ENCODE peak calls at places on chromosome 12, in nine cellular contexts. V is AG04450; P is choroid plexus epithelial cell; Z is progenitor cell of endocrine pancreas; O is CD8-positive, alpha-beta T cell; W is breast epithelium; J is uterus; F is brain microvascular endothelial cell; A is astrocyte of the spinal cord. X is an unnamed sample.

GRCh38 chr12:104213952-104214351 is 1.6 kb upstream of the TXNRD1 start:
- DNase-seq in V (peak), P (peak), Z (no peak), O (no peak), W (no peak), J (no peak), F (peak), A (peak), X (no peak)

GRCh38 chr12:5428332-5429221 is 3.3 kb upstream of the NTF3 start:
- DNase-seq in V (no peak), P (peak), Z (no peak), O (no peak), W (no peak), J (no peak), F (peak), A (no peak), X (no peak)

GRCh38 chr12:47943492-47944359 is 19.7 kb upstream of the TMEM106C start:
- DNase-seq in V (no peak), P (no peak), Z (no peak), O (no peak), W (peak), J (no peak), F (no peak), A (no peak), X (no peak)

GRCh38 chr12:131171029-131171428 is 217.3 kb downstream of the ADGRD1 start:
- DNase-seq in V (no peak), P (no peak), Z (no peak), O (no peak), W (no peak), J (no peak), F (no peak), A (no peak), X (no peak)

GRCh38 chr12:76260390-76260748 is 87.8 kb downstream of the BBS10 start:
- DNase-seq in V (no peak), P (peak), Z (no peak), O (no peak), W (no peak), J (no peak), F (no peak), A (no peak), X (no peak)

GRCh38 chr12:20150835-20151234 is 217.5 kb upstream of the PDE3A start:
- DNase-seq in V (no peak), P (no peak), Z (no peak), O (no peak), W (no peak), J (no peak), F (no peak), A (no peak), X (no peak)

GRCh38 chr12:130705174-130705880 is 10.8 kb downstream of the RIMBP2 start:
- DNase-seq in V (no peak), P (no peak), Z (no peak), O (no peak), W (no peak), J (no peak), F (no peak), A (no peak), X (no peak)

GRCh38 chr12:13165578-13166120 is 30.9 kb upstream of the EMP1 start:
- DNase-seq in V (no peak), P (peak), Z (no peak), O (peak), W (peak), J (peak), F (peak), A (peak), X (no peak)

GRCh38 chr12:111180830-111181726 is 187.8 kb downstream of the PHETA1 start:
- DNase-seq in V (no peak), P (peak), Z (no peak), O (no peak), W (no peak), J (peak), F (no peak), A (no peak), X (peak)

GRCh38 chr12:12881495-12881894 is 9.9 kb upstream of the GPRC5A start:
- DNase-seq in V (no peak), P (peak), Z (no peak), O (no peak), W (no peak), J (no peak), F (no peak), A (peak), X (no peak)

GRCh38 chr12:24270965-24271364 is 321.5 kb upstream of the SOX5 start:
- DNase-seq in V (no peak), P (no peak), Z (no peak), O (no peak), W (no peak), J (no peak), F (no peak), A (no peak), X (no peak)

GRCh38 chr12:66365718-66366485 is 63.6 kb downstream of the HELB start:
- DNase-seq in V (no peak), P (peak), Z (no peak), O (no peak), W (no peak), J (no peak), F (peak), A (no peak), X (no peak)

GRCh38 chr12:40106655-40107054 is 774 bp upstream of the SLC2A13 start:
- DNase-seq in V (no peak), P (peak), Z (no peak), O (no peak), W (no peak), J (no peak), F (no peak), A (no peak), X (no peak)

GRCh38 chr12:3081886-3082285 is 4.7 kb downstream of the TSPAN9 start:
- DNase-seq in V (no peak), P (no peak), Z (no peak), O (no peak), W (no peak), J (no peak), F (no peak), A (no peak), X (no peak)

GRCh38 chr12:59874781-59875180 is 279.0 kb downstream of the SLC16A7 start:
- DNase-seq in V (no peak), P (peak), Z (no peak), O (no peak), W (no peak), J (no peak), F (no peak), A (no peak), X (no peak)

GRCh38 chr12:32595251-32595650 is 83.8 kb upstream of the DNM1L start:
- DNase-seq in V (peak), P (peak), Z (no peak), O (no peak), W (no peak), J (no peak), F (peak), A (peak), X (no peak)

GRCh38 chr12:98939350-98939749 is 294.3 kb downstream of the APAF1 start:
- DNase-seq in V (no peak), P (peak), Z (no peak), O (no peak), W (no peak), J (no peak), F (peak), A (peak), X (no peak)
- TF ChIP-seq CTCF in V (peak), P (peak), Z (peak), O (no peak), W (no peak), J (no peak), F (peak), A (peak), X (no peak)

GRCh38 chr12:9319044-9319841 is 111.0 kb upstream of the PZP start:
- DNase-seq in V (no peak), P (no peak), Z (no peak), O (no peak), W (no peak), J (no peak), F (no peak), A (no peak), X (no peak)
- TF ChIP-seq CTCF in V (no peak), P (no peak), Z (no peak), O (no peak), W (no peak), J (no peak), F (peak), A (peak), X (no peak)

GRCh38 chr12:45587877-45588530 is 141.5 kb upstream of the ARID2 start:
- DNase-seq in V (no peak), P (no peak), Z (no peak), O (no peak), W (no peak), J (no peak), F (no peak), A (no peak), X (no peak)
- TF ChIP-seq CTCF in V (no peak), P (no peak), Z (no peak), O (no peak), W (no peak), J (no peak), F (peak), A (no peak), X (no peak)

DNA sequence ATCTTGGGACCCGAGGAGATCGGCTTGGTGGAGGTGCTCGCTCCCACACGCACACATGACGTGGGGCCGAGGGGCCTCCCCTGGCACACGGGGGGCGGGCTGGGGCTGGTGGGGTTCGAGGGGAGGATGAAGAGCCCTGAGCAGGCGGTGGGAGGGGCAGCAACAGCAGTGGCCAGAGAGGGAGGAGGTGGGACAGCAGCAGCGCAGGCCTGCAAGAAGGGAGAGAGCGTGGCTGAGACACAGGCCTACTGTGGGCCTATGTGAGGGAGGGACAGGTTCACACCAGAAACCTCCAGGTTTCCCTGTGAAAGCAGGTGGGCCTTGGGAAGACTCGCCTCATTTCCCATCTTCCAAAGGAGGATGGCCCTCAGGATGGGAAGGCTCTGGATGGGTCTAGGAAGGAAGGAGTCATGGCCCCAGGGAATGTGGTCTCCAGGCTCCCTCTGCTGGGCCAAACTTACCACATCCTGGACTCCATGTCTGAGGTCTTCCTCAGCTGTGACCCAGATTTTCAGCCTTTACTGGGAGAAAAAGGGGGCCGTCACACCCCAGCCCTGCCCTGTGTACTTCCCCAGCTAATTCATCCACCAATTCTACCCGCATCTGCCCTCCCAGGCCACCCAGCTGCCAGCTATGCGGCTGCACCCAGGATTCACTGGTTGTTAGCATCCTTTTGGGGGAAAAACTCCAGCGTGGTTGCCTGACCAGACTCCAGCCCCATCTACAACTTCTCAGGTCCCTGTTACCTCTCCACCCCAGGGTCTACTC is 2.8 kb downstream of the PIANP start:
- DNase-seq in V (peak), P (peak), Z (no peak), O (no peak), W (no peak), J (no peak), F (peak), A (peak), X (no peak)
- TF ChIP-seq CTCF in V (peak), P (peak), Z (peak), O (no peak), W (no peak), J (no peak), F (peak), A (peak), X (no peak)

GRCh38 chr12:78002878-78003277 is 172.2 kb downstream of the NAV3 start:
- DNase-seq in V (no peak), P (peak), Z (no peak), O (no peak), W (no peak), J (no peak), F (no peak), A (no peak), X (no peak)
- TF ChIP-seq CTCF in V (no peak), P (peak), Z (no peak), O (no peak), W (no peak), J (peak), F (no peak), A (no peak), X (no peak)

DNA sequence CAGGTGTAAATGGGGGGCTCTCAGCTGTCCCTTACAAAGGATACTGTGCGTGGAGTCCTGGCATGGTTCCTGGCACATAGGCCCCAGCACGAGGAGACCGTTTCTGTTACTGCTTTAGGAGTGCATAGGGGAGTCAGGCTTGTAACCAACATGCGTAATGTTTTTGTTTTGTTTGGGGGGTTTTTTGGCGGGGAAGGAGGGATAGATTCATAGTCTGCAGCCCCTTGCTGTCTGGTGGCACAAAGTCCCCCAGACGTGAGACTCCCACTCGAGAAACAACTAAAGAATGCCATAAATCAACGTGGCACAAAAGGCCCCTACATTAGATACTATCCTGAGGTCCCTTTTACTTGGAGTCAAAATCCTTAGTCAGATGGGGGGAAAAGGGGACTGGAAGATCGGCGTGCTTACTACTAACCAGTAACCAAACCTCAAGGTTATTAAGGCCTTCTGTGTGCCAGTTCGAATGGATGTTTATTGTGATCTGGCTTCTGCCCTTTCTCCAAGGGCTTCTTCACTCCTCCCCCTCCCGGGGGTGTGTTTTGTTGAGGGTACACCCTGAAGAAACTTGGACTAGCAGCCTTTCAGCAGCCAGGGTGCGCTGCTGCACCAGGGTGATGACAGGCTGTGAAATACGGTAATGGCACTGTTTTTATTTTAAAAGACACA is 873 bp downstream of the ISCU start:
- DNase-seq in V (peak), P (peak), Z (peak), O (peak), W (peak), J (peak), F (peak), A (peak), X (peak)
- TF ChIP-seq CTCF in V (peak), P (peak), Z (peak), O (peak), W (peak), J (peak), F (peak), A (peak), X (peak)

GRCh38 chr12:53196486-53196885 is 10.6 kb downstream of the ITGB7 start:
- DNase-seq in V (no peak), P (no peak), Z (no peak), O (no peak), W (peak), J (no peak), F (no peak), A (no peak), X (no peak)
- TF ChIP-seq CTCF in V (no peak), P (no peak), Z (no peak), O (no peak), W (no peak), J (no peak), F (no peak), A (no peak), X (no peak)

GRCh38 chr12:55797068-55797467 is 20.5 kb downstream of the SARNP start:
- DNase-seq in V (no peak), P (peak), Z (no peak), O (no peak), W (no peak), J (peak), F (peak), A (peak), X (no peak)
- TF ChIP-seq CTCF in V (peak), P (peak), Z (peak), O (no peak), W (no peak), J (peak), F (peak), A (peak), X (peak)

DNA sequence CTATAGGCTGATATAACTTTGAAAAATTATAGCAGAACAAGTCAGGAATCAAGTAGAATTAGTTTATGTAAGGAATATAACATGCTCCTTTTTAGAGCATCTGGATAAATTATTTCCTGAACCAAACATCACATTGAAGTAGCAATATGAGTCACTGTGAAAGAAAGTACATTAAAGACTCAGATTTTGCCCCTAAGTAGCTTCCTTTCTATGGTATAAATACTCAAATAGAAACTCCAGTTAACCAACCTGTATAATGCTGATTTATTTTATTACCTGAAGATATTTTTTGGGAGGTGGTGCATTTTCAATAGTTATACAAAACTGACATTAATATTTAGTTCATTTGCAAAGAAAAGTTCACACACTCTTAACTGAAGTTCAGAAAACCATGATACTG is 312.1 kb downstream of the ITPR2 start:
- DNase-seq in V (no peak), P (no peak), Z (no peak), O (no peak), W (no peak), J (no peak), F (no peak), A (no peak), X (no peak)
- TF ChIP-seq CTCF in V (no peak), P (no peak), Z (no peak), O (no peak), W (no peak), J (no peak), F (no peak), A (no peak), X (no peak)

DNA sequence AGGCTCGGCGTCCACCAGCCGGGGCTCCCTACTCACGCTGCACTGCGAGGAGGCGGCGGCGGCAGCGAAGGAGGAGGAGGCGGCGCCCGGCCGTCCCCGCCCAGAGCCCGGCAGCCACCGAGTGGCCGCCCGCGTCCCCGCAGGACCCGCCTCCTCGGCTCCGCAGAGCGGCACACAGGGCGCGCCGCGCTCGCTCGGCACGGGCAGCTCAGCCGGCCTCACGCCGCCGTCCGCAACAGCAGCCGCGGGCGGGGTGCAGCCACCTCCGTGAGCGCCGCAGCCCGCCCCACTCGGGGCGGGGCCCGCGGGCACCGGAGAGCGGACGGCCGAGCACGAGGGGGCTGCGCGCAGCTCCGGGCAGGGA is at the start of gene ATP2B1:
- DNase-seq in V (peak), P (peak), Z (peak), O (peak), W (peak), J (peak), F (peak), A (peak), X (peak)
- TF ChIP-seq CTCF in V (peak), P (peak), Z (no peak), O (no peak), W (no peak), J (peak), F (peak), A (peak), X (peak)